ENCODE peak calls at places on chromosomes 11 and 22, in five cellular contexts. One of them, this sample, is unnamed.

GRCh38 chr11:12019337-12019736 is 10.9 kb upstream of the DKK3 start:
- DNase-seq in coronary artery: no peak
- DNase-seq in Calu3: peak
- DNase-seq in Peyer's patch: no peak
- DNase-seq in WTC11: no peak
- DNase-seq in this sample: no peak

GRCh38 chr11:57562596-57562995 is 4.9 kb downstream of the UBE2L6 start:
- DNase-seq in coronary artery: no peak
- DNase-seq in Calu3: no peak
- DNase-seq in Peyer's patch: no peak
- DNase-seq in WTC11: no peak
- DNase-seq in this sample: no peak

GRCh38 chr11:57792060-57792541 is 30.5 kb downstream of the CTNND1 start:
- DNase-seq in coronary artery: no peak
- DNase-seq in Calu3: no peak
- DNase-seq in Peyer's patch: peak
- DNase-seq in WTC11: no peak
- DNase-seq in this sample: no peak

GRCh38 chr22:28768701-28769393 is 3.6 kb upstream of the CCDC117 start:
- DNase-seq in coronary artery: no peak
- DNase-seq in Calu3: no peak
- DNase-seq in Peyer's patch: no peak
- DNase-seq in WTC11: no peak
- DNase-seq in this sample: no peak

GRCh38 chr11:1915795-1916131 is 3.7 kb upstream of the TNNT3 start:
- DNase-seq in coronary artery: no peak
- DNase-seq in Calu3: no peak
- DNase-seq in Peyer's patch: no peak
- DNase-seq in WTC11: no peak
- DNase-seq in this sample: no peak

GRCh38 chr11:68806931-68807844 is 34.5 kb downstream of the CPT1A start:
- DNase-seq in coronary artery: no peak
- DNase-seq in Calu3: no peak
- DNase-seq in Peyer's patch: no peak
- DNase-seq in WTC11: no peak
- DNase-seq in this sample: no peak

GRCh38 chr11:47714554-47715081 is 551 bp downstream of the AGBL2 start:
- DNase-seq in coronary artery: peak
- DNase-seq in Calu3: no peak
- DNase-seq in Peyer's patch: peak
- DNase-seq in WTC11: no peak
- DNase-seq in this sample: no peak

GRCh38 chr22:40421941-40422340 is 51.5 kb downstream of the SGSM3 start:
- DNase-seq in coronary artery: no peak
- DNase-seq in Calu3: no peak
- DNase-seq in Peyer's patch: no peak
- DNase-seq in WTC11: no peak
- DNase-seq in this sample: no peak

GRCh38 chr22:41147722-41148121 is 55.3 kb downstream of the EP300 start:
- DNase-seq in coronary artery: no peak
- DNase-seq in Calu3: no peak
- DNase-seq in Peyer's patch: no peak
- DNase-seq in WTC11: no peak
- DNase-seq in this sample: no peak

GRCh38 chr22:28903080-28903479 is 19.7 kb downstream of the ZNRF3 start:
- DNase-seq in coronary artery: no peak
- DNase-seq in Calu3: no peak
- DNase-seq in Peyer's patch: no peak
- DNase-seq in WTC11: no peak
- DNase-seq in this sample: no peak

GRCh38 chr22:44185237-44186120 is 4.8 kb downstream of the PARVG start:
- DNase-seq in coronary artery: no peak
- DNase-seq in Calu3: no peak
- DNase-seq in Peyer's patch: no peak
- DNase-seq in WTC11: no peak
- DNase-seq in this sample: no peak

GRCh38 chr11:128804481-128804880 is 62.6 kb downstream of the KCNJ1 start:
- DNase-seq in coronary artery: no peak
- DNase-seq in Calu3: no peak
- DNase-seq in Peyer's patch: no peak
- DNase-seq in WTC11: no peak
- DNase-seq in this sample: no peak

GRCh38 chr11:69192282-69192681 is 36.5 kb downstream of the SMIM38 start:
- DNase-seq in coronary artery: no peak
- DNase-seq in Calu3: no peak
- DNase-seq in Peyer's patch: no peak
- DNase-seq in WTC11: no peak
- DNase-seq in this sample: no peak

GRCh38 chr11:34358666-34359547 is 1.1 kb upstream of the ABTB2 start:
- DNase-seq in coronary artery: peak
- DNase-seq in Calu3: peak
- DNase-seq in Peyer's patch: peak
- DNase-seq in WTC11: peak
- DNase-seq in this sample: no peak

GRCh38 chr11:27372159-27372558 is 9.1 kb upstream of the CCDC34 start:
- DNase-seq in coronary artery: no peak
- DNase-seq in Calu3: no peak
- DNase-seq in Peyer's patch: no peak
- DNase-seq in WTC11: no peak
- DNase-seq in this sample: no peak

GRCh38 chr11:125433454-125434121 is 62.5 kb downstream of the FEZ1 start:
- DNase-seq in coronary artery: no peak
- DNase-seq in Calu3: peak
- DNase-seq in Peyer's patch: no peak
- DNase-seq in WTC11: peak
- DNase-seq in this sample: no peak

GRCh38 chr22:27585141-27585540 is 216.4 kb downstream of the MN1 start:
- DNase-seq in coronary artery: no peak
- DNase-seq in Calu3: no peak
- DNase-seq in Peyer's patch: no peak
- DNase-seq in WTC11: no peak
- DNase-seq in this sample: no peak

GRCh38 chr11:1888811-1889526 is 2.7 kb downstream of the PRR33 start:
- DNase-seq in coronary artery: no peak
- DNase-seq in Calu3: no peak
- DNase-seq in Peyer's patch: peak
- DNase-seq in WTC11: no peak
- DNase-seq in this sample: no peak

GRCh38 chr11:116981216-116981887 is 116.9 kb downstream of the SIK3 start:
- DNase-seq in coronary artery: no peak
- DNase-seq in Calu3: no peak
- DNase-seq in Peyer's patch: peak
- DNase-seq in WTC11: no peak
- DNase-seq in this sample: no peak

GRCh38 chr22:27774200-27774599 is 27.4 kb downstream of the MN1 start:
- DNase-seq in coronary artery: no peak
- DNase-seq in Calu3: no peak
- DNase-seq in Peyer's patch: no peak
- DNase-seq in WTC11: no peak
- DNase-seq in this sample: no peak

GRCh38 chr11:43269229-43269928 is 42.4 kb upstream of the API5 start:
- DNase-seq in coronary artery: no peak
- DNase-seq in Calu3: no peak
- DNase-seq in Peyer's patch: no peak
- DNase-seq in WTC11: peak
- DNase-seq in this sample: no peak

GRCh38 chr22:21101877-21102638 is 56.3 kb downstream of the LRRC74B start:
- DNase-seq in coronary artery: no peak
- DNase-seq in Calu3: no peak
- DNase-seq in Peyer's patch: no peak
- DNase-seq in WTC11: no peak
- DNase-seq in this sample: no peak

GRCh38 chr11:61092280-61092766 is 10.0 kb upstream of the CD5 start:
- DNase-seq in coronary artery: peak
- DNase-seq in Calu3: no peak
- DNase-seq in Peyer's patch: peak
- DNase-seq in WTC11: no peak
- DNase-seq in this sample: no peak

GRCh38 chr22:40040927-40041326 is 46.2 kb downstream of the FAM83F start:
- DNase-seq in coronary artery: peak
- DNase-seq in Calu3: no peak
- DNase-seq in Peyer's patch: no peak
- DNase-seq in WTC11: no peak
- DNase-seq in this sample: no peak

GRCh38 chr22:29110946-29111345 is 38.1 kb downstream of the KREMEN1 start:
- DNase-seq in coronary artery: no peak
- DNase-seq in Calu3: no peak
- DNase-seq in Peyer's patch: no peak
- DNase-seq in WTC11: no peak
- DNase-seq in this sample: no peak

GRCh38 chr11:72738199-72739141 is 13.7 kb downstream of the ARAP1 start:
- DNase-seq in coronary artery: no peak
- DNase-seq in Calu3: no peak
- DNase-seq in Peyer's patch: peak
- DNase-seq in WTC11: no peak
- DNase-seq in this sample: no peak

GRCh38 chr11:110130642-110131238 is 37.5 kb downstream of the ZC3H12C start:
- DNase-seq in coronary artery: no peak
- DNase-seq in Calu3: no peak
- DNase-seq in Peyer's patch: no peak
- DNase-seq in WTC11: peak
- DNase-seq in this sample: no peak

GRCh38 chr11:13620063-13620462 is 48.4 kb upstream of the FAR1 start:
- DNase-seq in coronary artery: no peak
- DNase-seq in Calu3: no peak
- DNase-seq in Peyer's patch: no peak
- DNase-seq in WTC11: no peak
- DNase-seq in this sample: no peak
- TF ChIP-seq CTCF in coronary artery: no peak
- TF ChIP-seq CTCF in Calu3: no peak
- TF ChIP-seq CTCF in Peyer's patch: no peak
- TF ChIP-seq CTCF in WTC11: no peak
- TF ChIP-seq CTCF in this sample: no peak

DNA sequence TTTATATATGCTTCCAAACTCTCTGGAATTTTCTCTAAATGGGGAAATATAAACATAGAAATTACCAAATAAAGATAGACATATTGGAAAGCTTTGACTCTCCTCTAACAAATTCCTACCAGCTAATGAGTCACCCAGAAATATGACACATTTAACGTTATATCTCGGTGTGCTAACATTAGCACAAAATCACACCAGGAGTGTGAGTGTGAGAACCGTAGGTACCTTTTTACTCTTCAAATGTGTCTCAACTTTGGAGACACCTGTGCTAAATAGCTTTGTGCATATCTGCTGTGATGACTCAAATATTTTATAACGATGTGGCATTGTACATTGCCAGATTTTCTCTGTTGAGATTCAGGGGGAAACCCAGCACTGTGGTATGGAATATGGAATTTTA is 714.4 kb downstream of the METTL15 start:
- DNase-seq in coronary artery: no peak
- DNase-seq in Calu3: no peak
- DNase-seq in Peyer's patch: no peak
- DNase-seq in WTC11: no peak
- DNase-seq in this sample: no peak
- TF ChIP-seq CTCF in coronary artery: no peak
- TF ChIP-seq CTCF in Calu3: no peak
- TF ChIP-seq CTCF in Peyer's patch: no peak
- TF ChIP-seq CTCF in WTC11: no peak
- TF ChIP-seq CTCF in this sample: no peak

GRCh38 chr11:77411717-77412441 is 62.0 kb downstream of the PAK1 start:
- DNase-seq in coronary artery: peak
- DNase-seq in Calu3: peak
- DNase-seq in Peyer's patch: peak
- DNase-seq in WTC11: peak
- DNase-seq in this sample: peak

GRCh38 chr11:77416357-77416756 is 57.5 kb downstream of the PAK1 start:
- DNase-seq in coronary artery: no peak
- DNase-seq in Calu3: no peak
- DNase-seq in Peyer's patch: no peak
- DNase-seq in WTC11: no peak
- DNase-seq in this sample: no peak

GRCh38 chr11:77411238-77411637 is 62.7 kb downstream of the PAK1 start:
- DNase-seq in coronary artery: no peak
- DNase-seq in Calu3: no peak
- DNase-seq in Peyer's patch: peak
- DNase-seq in WTC11: no peak
- DNase-seq in this sample: no peak

GRCh38 chr11:77412814-77413213 is 61.1 kb downstream of the PAK1 start:
- DNase-seq in coronary artery: no peak
- DNase-seq in Calu3: no peak
- DNase-seq in Peyer's patch: no peak
- DNase-seq in WTC11: no peak
- DNase-seq in this sample: no peak

DNA sequence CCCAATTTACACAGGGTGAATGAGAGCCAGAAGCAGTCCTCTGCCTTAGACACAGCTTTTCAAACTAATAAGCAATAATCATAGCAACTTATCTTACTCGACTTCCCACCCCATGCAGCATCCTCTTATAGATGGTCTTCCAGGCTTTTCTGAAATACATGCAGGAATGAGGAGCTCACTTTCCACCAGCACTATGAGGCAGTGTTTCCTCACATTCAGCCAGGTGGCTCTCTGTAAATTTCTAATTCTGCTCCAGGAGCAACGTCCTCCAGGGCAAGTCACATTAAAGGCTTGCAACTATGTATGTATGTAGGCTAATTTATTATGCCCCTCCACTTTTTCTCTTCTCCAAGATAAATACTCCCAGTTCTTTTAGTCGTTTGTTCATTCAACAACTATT is 60.0 kb downstream of the PAK1 start:
- DNase-seq in coronary artery: no peak
- DNase-seq in Calu3: no peak
- DNase-seq in Peyer's patch: no peak
- DNase-seq in WTC11: no peak
- DNase-seq in this sample: no peak
- TF ChIP-seq CTCF in coronary artery: no peak
- TF ChIP-seq CTCF in Calu3: no peak
- TF ChIP-seq CTCF in Peyer's patch: no peak
- TF ChIP-seq CTCF in WTC11: no peak
- TF ChIP-seq CTCF in this sample: no peak

DNA sequence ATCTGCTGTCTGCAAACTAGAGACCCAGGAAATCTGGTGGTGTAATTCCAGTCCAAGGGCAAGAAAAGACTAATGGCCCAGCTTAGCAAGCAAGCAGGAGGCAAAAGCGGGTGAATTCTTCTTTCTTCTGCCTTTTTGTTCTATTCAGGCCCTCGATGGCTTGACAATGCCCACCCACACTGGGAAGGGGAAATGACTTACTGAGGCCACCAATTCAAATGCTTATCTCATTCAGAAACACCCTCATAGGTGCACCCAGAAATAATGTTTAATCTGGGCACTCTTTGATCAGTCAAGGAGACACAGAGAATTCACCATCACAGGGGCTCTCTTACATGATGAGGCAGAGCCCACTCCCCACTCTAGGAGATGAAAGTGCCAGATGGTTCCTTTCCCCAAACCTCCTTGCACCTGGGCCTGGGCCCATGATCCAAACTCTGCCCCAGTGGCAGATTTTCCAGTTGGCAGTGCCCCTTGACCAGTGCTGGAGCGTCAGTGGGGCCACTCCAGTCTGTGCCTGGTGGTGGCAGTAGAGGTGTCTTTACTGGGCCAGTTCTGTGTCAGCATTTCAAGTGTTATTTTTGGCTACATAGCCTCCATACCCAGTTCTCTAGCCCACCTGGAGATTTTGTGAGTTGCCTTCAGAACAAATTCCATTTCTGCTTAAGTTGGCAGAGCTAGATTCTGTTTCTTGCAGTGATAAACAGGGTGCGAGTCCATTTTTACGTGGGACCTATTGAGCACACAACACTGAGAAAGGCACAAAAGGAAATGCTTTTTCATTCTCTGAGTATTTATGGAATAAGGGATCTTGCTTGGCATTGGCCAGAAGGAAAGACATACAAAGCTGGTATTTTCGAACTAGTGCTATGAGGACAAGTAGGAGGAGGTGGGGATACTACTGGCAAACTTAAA is 7.5 kb downstream of the ELMOD1 start:
- DNase-seq in coronary artery: no peak
- DNase-seq in Calu3: peak
- DNase-seq in Peyer's patch: no peak
- DNase-seq in WTC11: peak
- DNase-seq in this sample: no peak
- TF ChIP-seq CTCF in coronary artery: no peak
- TF ChIP-seq CTCF in Calu3: peak
- TF ChIP-seq CTCF in Peyer's patch: no peak
- TF ChIP-seq CTCF in WTC11: peak
- TF ChIP-seq CTCF in this sample: peak